ENCODE peak calls at places on chromosomes 7 and 10, in four cellular contexts. O, I, Y and A are unnamed samples.

GRCh38 chr10:119281581-119282071 is 74.3 kb downstream of the GRK5 start:
- ATAC-seq in O (no peak), I (peak), Y (peak), A (peak)

GRCh38 chr10:77192402-77192801 is 445.2 kb downstream of the KCNMA1 start:
- ATAC-seq in O (no peak), I (no peak), Y (no peak), A (no peak)

GRCh38 chr10:53508197-53508596 is 735.6 kb upstream of the MBL2 start:
- ATAC-seq in O (no peak), I (no peak), Y (no peak), A (no peak)

GRCh38 chr7:101179117-101179779 is 845 bp downstream of the NAT16 start:
- ATAC-seq in O (no peak), I (peak), Y (no peak), A (no peak)

GRCh38 chr7:16492513-16493062 is 27.1 kb upstream of the SOSTDC1 start:
- ATAC-seq in O (no peak), I (no peak), Y (no peak), A (no peak)

GRCh38 chr7:38855389-38855788 is 53.6 kb downstream of the VPS41 start:
- ATAC-seq in O (no peak), I (no peak), Y (no peak), A (no peak)

GRCh38 chr10:96587255-96588059 is 645 bp upstream of the TM9SF3 start:
- ATAC-seq in O (peak), I (peak), Y (peak), A (peak)

GRCh38 chr7:75738604-75738974 is at the start of gene HIP1:
- ATAC-seq in O (peak), I (no peak), Y (no peak), A (no peak)

GRCh38 chr7:49714182-49714581 is 59.3 kb upstream of the VWC2 start:
- ATAC-seq in O (no peak), I (no peak), Y (no peak), A (no peak)

GRCh38 chr10:60375293-60376004 is 14.2 kb downstream of the ANK3 start:
- ATAC-seq in O (no peak), I (no peak), Y (no peak), A (no peak)

GRCh38 chr7:106291247-106291646 is 6.5 kb upstream of the NAMPT start:
- ATAC-seq in O (no peak), I (no peak), Y (no peak), A (no peak)

GRCh38 chr10:102211615-102212299 is 14.3 kb upstream of the ELOVL3 start:
- ATAC-seq in O (no peak), I (no peak), Y (no peak), A (no peak)

GRCh38 chr7:76133164-76133775 is 68.4 kb upstream of the SRRM3 start:
- ATAC-seq in O (no peak), I (no peak), Y (no peak), A (no peak)

GRCh38 chr7:118026791-118027190 is 153.6 kb upstream of the CTTNBP2 start:
- ATAC-seq in O (no peak), I (no peak), Y (no peak), A (no peak)

GRCh38 chr7:33807779-33808482 is 97.4 kb upstream of the BMPER start:
- ATAC-seq in O (no peak), I (peak), Y (no peak), A (no peak)

GRCh38 chr7:111871283-111871682 is 309.0 kb upstream of the IMMP2L start:
- ATAC-seq in O (no peak), I (no peak), Y (no peak), A (no peak)

GRCh38 chr7:39621261-39621660 is 2.1 kb upstream of the RALA start:
- ATAC-seq in O (no peak), I (peak), Y (no peak), A (no peak)

GRCh38 chr7:128141683-128142195 is 99.3 kb upstream of the LEP start:
- ATAC-seq in O (no peak), I (no peak), Y (no peak), A (no peak)

GRCh38 chr7:40784176-40784575 is 649.4 kb downstream of the SUGCT start:
- ATAC-seq in O (no peak), I (no peak), Y (no peak), A (no peak)

GRCh38 chr10:128013626-128014025 is 106.7 kb downstream of the PTPRE start:
- ATAC-seq in O (peak), I (no peak), Y (no peak), A (no peak)

GRCh38 chr7:47884675-47885074 is 63.6 kb downstream of the PKD1L1 start:
- ATAC-seq in O (no peak), I (no peak), Y (no peak), A (no peak)

GRCh38 chr10:114042895-114043531 is 653 bp upstream of the ADRB1 start:
- ATAC-seq in O (peak), I (peak), Y (peak), A (peak)

GRCh38 chr7:140084972-140085371 is 22.2 kb upstream of the PARP12 start:
- ATAC-seq in O (peak), I (no peak), Y (no peak), A (no peak)

GRCh38 chr10:48507933-48508830 is 96.7 kb downstream of the ARHGAP22 start:
- ATAC-seq in O (no peak), I (no peak), Y (no peak), A (peak)

GRCh38 chr10:116296358-116296757 is 23.4 kb upstream of the GFRA1 start:
- ATAC-seq in O (no peak), I (no peak), Y (no peak), A (no peak)